ENCODE peak calls at places on chromosomes 4 and X, in five cellular contexts. H is T-helper 9 cell; C is EL; T is NCI-H1092; Q is stimulated activated CD4-positive, alpha-beta T cell treated with anti-CD3 and anti-CD28 coated beads, Interleukin-4, amount 100 ng/mL, for 24 hours. P is an unnamed sample.

GRCh38 chr4:12499693-12500092 is 984.4 kb downstream of the RAB28 start:
- DNase-seq in T (no peak), C (no peak), H (no peak), Q (no peak), P (no peak)

GRCh38 chr4:101678180-101678579 is 112.3 kb upstream of the BANK1 start:
- DNase-seq in Q (no peak), T (no peak), C (peak; percentile 23), H (no peak), P (no peak)

GRCh38 chrX:120560405-120560841 is 339 bp downstream of the CUL4B start:
- DNase-seq in T (no peak), H (peak; percentile 1), Q (peak; percentile 49), C (peak; percentile 59), P (peak; percentile 50)

GRCh38 chr4:174826660-174827059 is 2.4 kb downstream of the GLRA3 start:
- DNase-seq in Q (no peak), C (no peak), T (no peak), H (no peak), P (no peak)

GRCh38 chr4:180281726-180282125 is 1961.5 kb upstream of the TENM3 start:
- DNase-seq in H (no peak), T (no peak), C (no peak), Q (no peak), P (no peak)

GRCh38 chrX:40423299-40423698 is 157.5 kb upstream of the ATP6AP2 start:
- DNase-seq in Q (no peak), C (peak; percentile 0), H (no peak), T (no peak), P (no peak)

GRCh38 chrX:11309220-11309619 is 16.0 kb downstream of the AMELX start:
- DNase-seq in C (peak; percentile 26), T (no peak), Q (no peak), H (no peak), P (no peak)

GRCh38 chrX:129058405-129058804 is 464.9 kb downstream of the SMARCA1 start:
- DNase-seq in Q (no peak), T (no peak), C (no peak), H (no peak), P (no peak)

GRCh38 chr4:159787901-159788300 is 685.0 kb downstream of the RAPGEF2 start:
- DNase-seq in H (no peak), T (no peak), C (peak; percentile 2), Q (no peak), P (no peak)

GRCh38 chrX:3711331-3711917 is 2.0 kb downstream of the PRKX start:
- DNase-seq in Q (no peak), C (no peak), H (peak; percentile 14), T (no peak), P (peak; percentile 45)

GRCh38 chrX:6226646-6227444 is 1.8 kb downstream of the NLGN4X start:
- DNase-seq in Q (no peak), C (no peak), T (peak; percentile 41), H (no peak), P (no peak)

GRCh38 chr4:4666693-4667642 is 125.1 kb upstream of the STX18 start:
- DNase-seq in C (peak; percentile 54), T (no peak), Q (no peak), H (no peak), P (no peak)

GRCh38 chrX:32532282-32532681 is 679.1 kb downstream of the DMD start:
- DNase-seq in Q (no peak), T (no peak), H (no peak), C (no peak), P (no peak)

GRCh38 chrX:136754641-136755040 is 26.1 kb downstream of the ARHGEF6 start:
- DNase-seq in Q (no peak), C (no peak), H (no peak), T (peak; percentile 32), P (peak; percentile 27)

GRCh38 chr4:110597582-110597981 is 25.3 kb downstream of the PITX2 start:
- DNase-seq in H (no peak), Q (no peak), C (no peak), T (no peak), P (no peak)

GRCh38 chrX:44975666-44976263 is 102.8 kb downstream of the KDM6A start:
- DNase-seq in T (no peak), Q (no peak), H (no peak), C (peak; percentile 1), P (no peak)

GRCh38 chr4:163332526-163333405 is at the start of gene NPY1R:
- DNase-seq in T (peak; percentile 32), C (peak; percentile 74), Q (peak; percentile 22), H (no peak), P (peak; percentile 41)

GRCh38 chr4:100240008-100240407 is 49.7 kb upstream of the DDIT4L start:
- DNase-seq in Q (no peak), C (no peak), H (no peak), T (no peak), P (no peak)

GRCh38 chrX:27186671-27187070 is 276.5 kb downstream of the PPP4R3C start:
- DNase-seq in T (peak; percentile 2), C (peak; percentile 0), H (peak; percentile 5), Q (peak; percentile 4), P (peak; percentile 20)

GRCh38 chrX:12946406-12946805 is 28.5 kb upstream of the TMSB4X start:
- DNase-seq in C (peak; percentile 13), T (no peak), H (no peak), Q (no peak), P (no peak)

GRCh38 chr4:182354867-182355266 is 111.7 kb downstream of the TENM3 start:
- DNase-seq in C (no peak), T (no peak), H (no peak), Q (no peak), P (no peak)

GRCh38 chr4:139014391-139015268 is 951 bp upstream of the NOCT start:
- DNase-seq in Q (peak; percentile 6), C (peak; percentile 95), T (no peak), H (no peak), P (no peak)

GRCh38 chrX:29948653-29949052 is 266.7 kb upstream of the MAGEB2 start:
- DNase-seq in Q (no peak), T (no peak), H (no peak), C (peak; percentile 12), P (no peak)

GRCh38 chr4:188986271-188986689 is 847.0 kb downstream of the TRIML1 start:
- DNase-seq in T (no peak), Q (no peak), C (peak; percentile 57), H (no peak), P (no peak)

GRCh38 chr4:20356565-20356964 is 104.9 kb downstream of the SLIT2 start:
- DNase-seq in H (no peak), T (peak; percentile 88), C (no peak), Q (no peak), P (no peak)

GRCh38 chr4:101169044-101170014 is 178.0 kb downstream of the PPP3CA start:
- DNase-seq in C (peak; percentile 69), T (peak; percentile 67), Q (peak; percentile 61), H (peak; percentile 24), P (peak; percentile 65)

GRCh38 chrX:121323337-121323736 is 275.9 kb downstream of the GLUD2 start:
- DNase-seq in Q (no peak), C (no peak), T (no peak), H (no peak), P (no peak)

GRCh38 chr4:3387943-3388348 is 53.8 kb upstream of the HGFAC start:
- DNase-seq in C (peak; percentile 62), H (no peak), Q (no peak), T (no peak), P (no peak)

GRCh38 chr4:85953651-85954018 is 406.2 kb downstream of the MAPK10 start:
- DNase-seq in T (no peak), Q (no peak), C (peak; percentile 90), H (no peak), P (no peak)

GRCh38 chr4:84912741-84913140 is 53.7 kb downstream of the WDFY3 start:
- DNase-seq in Q (no peak), T (no peak), H (no peak), C (no peak), P (no peak)